ENCODE peak calls at places on chromosomes 6 and 20, in eight cellular contexts. One of them, this sample, is unnamed.

GRCh38 chr6:113907107-113907506 is 50.0 kb downstream of the MARCKS start:
- DNase-seq in substantia nigra: no peak
- DNase-seq in upper lobe of left lung: no peak
- DNase-seq in CD8-positive, alpha-beta T cell: no peak
- DNase-seq in activated CD4-positive, alpha-beta T cell treated with anti-CD3 and anti-CD28 coated beads, Interleukin-2, amount 50 U/mL, for 48 hours: no peak
- DNase-seq in left colon: no peak
- DNase-seq in midbrain: no peak
- DNase-seq in NCI-H1694 treated with DMSO at 0.1 percent for 48 hours: no peak
- DNase-seq in this sample: no peak

GRCh38 chr6:44229376-44230033 is 6.1 kb downstream of the SLC29A1 start:
- DNase-seq in substantia nigra: no peak
- DNase-seq in upper lobe of left lung: peak
- DNase-seq in CD8-positive, alpha-beta T cell: no peak
- DNase-seq in activated CD4-positive, alpha-beta T cell treated with anti-CD3 and anti-CD28 coated beads, Interleukin-2, amount 50 U/mL, for 48 hours: no peak
- DNase-seq in left colon: no peak
- DNase-seq in midbrain: no peak
- DNase-seq in NCI-H1694 treated with DMSO at 0.1 percent for 48 hours: no peak
- DNase-seq in this sample: no peak

GRCh38 chr6:119027465-119027864 is 51.0 kb downstream of the FAM184A start:
- DNase-seq in substantia nigra: no peak
- DNase-seq in upper lobe of left lung: no peak
- DNase-seq in CD8-positive, alpha-beta T cell: no peak
- DNase-seq in activated CD4-positive, alpha-beta T cell treated with anti-CD3 and anti-CD28 coated beads, Interleukin-2, amount 50 U/mL, for 48 hours: no peak
- DNase-seq in left colon: no peak
- DNase-seq in midbrain: no peak
- DNase-seq in NCI-H1694 treated with DMSO at 0.1 percent for 48 hours: no peak
- DNase-seq in this sample: no peak

GRCh38 chr20:48668451-48668946 is 159.3 kb downstream of the PREX1 start:
- DNase-seq in substantia nigra: peak
- DNase-seq in upper lobe of left lung: peak
- DNase-seq in CD8-positive, alpha-beta T cell: no peak
- DNase-seq in activated CD4-positive, alpha-beta T cell treated with anti-CD3 and anti-CD28 coated beads, Interleukin-2, amount 50 U/mL, for 48 hours: no peak
- DNase-seq in left colon: no peak
- DNase-seq in midbrain: peak
- DNase-seq in NCI-H1694 treated with DMSO at 0.1 percent for 48 hours: no peak
- DNase-seq in this sample: no peak

GRCh38 chr6:139625998-139626975 is 251.8 kb upstream of the CITED2 start:
- DNase-seq in substantia nigra: no peak
- DNase-seq in upper lobe of left lung: no peak
- DNase-seq in CD8-positive, alpha-beta T cell: no peak
- DNase-seq in activated CD4-positive, alpha-beta T cell treated with anti-CD3 and anti-CD28 coated beads, Interleukin-2, amount 50 U/mL, for 48 hours: no peak
- DNase-seq in left colon: no peak
- DNase-seq in midbrain: no peak
- DNase-seq in NCI-H1694 treated with DMSO at 0.1 percent for 48 hours: peak
- DNase-seq in this sample: peak

GRCh38 chr6:161439093-161439492 is 165.2 kb upstream of the AGPAT4 start:
- DNase-seq in substantia nigra: peak
- DNase-seq in upper lobe of left lung: no peak
- DNase-seq in CD8-positive, alpha-beta T cell: no peak
- DNase-seq in activated CD4-positive, alpha-beta T cell treated with anti-CD3 and anti-CD28 coated beads, Interleukin-2, amount 50 U/mL, for 48 hours: no peak
- DNase-seq in left colon: no peak
- DNase-seq in midbrain: peak
- DNase-seq in NCI-H1694 treated with DMSO at 0.1 percent for 48 hours: no peak
- DNase-seq in this sample: peak

GRCh38 chr6:57173056-57173885 is 1.1 kb downstream of the BAG2 start:
- DNase-seq in substantia nigra: no peak
- DNase-seq in upper lobe of left lung: no peak
- DNase-seq in CD8-positive, alpha-beta T cell: peak
- DNase-seq in activated CD4-positive, alpha-beta T cell treated with anti-CD3 and anti-CD28 coated beads, Interleukin-2, amount 50 U/mL, for 48 hours: peak
- DNase-seq in left colon: peak
- DNase-seq in midbrain: no peak
- DNase-seq in NCI-H1694 treated with DMSO at 0.1 percent for 48 hours: no peak
- DNase-seq in this sample: peak

GRCh38 chr6:119129968-119130484 is 51.6 kb upstream of the FAM184A start:
- DNase-seq in substantia nigra: no peak
- DNase-seq in upper lobe of left lung: no peak
- DNase-seq in CD8-positive, alpha-beta T cell: no peak
- DNase-seq in activated CD4-positive, alpha-beta T cell treated with anti-CD3 and anti-CD28 coated beads, Interleukin-2, amount 50 U/mL, for 48 hours: no peak
- DNase-seq in left colon: no peak
- DNase-seq in midbrain: no peak
- DNase-seq in NCI-H1694 treated with DMSO at 0.1 percent for 48 hours: no peak
- DNase-seq in this sample: peak

GRCh38 chr6:159760602-159761057 is 1.2 kb upstream of the ACAT2 start:
- DNase-seq in substantia nigra: no peak
- DNase-seq in upper lobe of left lung: no peak
- DNase-seq in CD8-positive, alpha-beta T cell: no peak
- DNase-seq in activated CD4-positive, alpha-beta T cell treated with anti-CD3 and anti-CD28 coated beads, Interleukin-2, amount 50 U/mL, for 48 hours: no peak
- DNase-seq in left colon: no peak
- DNase-seq in midbrain: no peak
- DNase-seq in NCI-H1694 treated with DMSO at 0.1 percent for 48 hours: no peak
- DNase-seq in this sample: no peak

GRCh38 chr6:140921366-140922226 is 1211.1 kb upstream of the GJE1 start:
- DNase-seq in substantia nigra: no peak
- DNase-seq in upper lobe of left lung: no peak
- DNase-seq in CD8-positive, alpha-beta T cell: no peak
- DNase-seq in activated CD4-positive, alpha-beta T cell treated with anti-CD3 and anti-CD28 coated beads, Interleukin-2, amount 50 U/mL, for 48 hours: no peak
- DNase-seq in left colon: no peak
- DNase-seq in midbrain: peak
- DNase-seq in NCI-H1694 treated with DMSO at 0.1 percent for 48 hours: peak
- DNase-seq in this sample: peak

GRCh38 chr20:38304845-38305447 is 990 bp downstream of the BPI start:
- DNase-seq in substantia nigra: no peak
- DNase-seq in upper lobe of left lung: no peak
- DNase-seq in CD8-positive, alpha-beta T cell: no peak
- DNase-seq in activated CD4-positive, alpha-beta T cell treated with anti-CD3 and anti-CD28 coated beads, Interleukin-2, amount 50 U/mL, for 48 hours: peak
- DNase-seq in left colon: peak
- DNase-seq in midbrain: peak
- DNase-seq in NCI-H1694 treated with DMSO at 0.1 percent for 48 hours: no peak
- DNase-seq in this sample: peak

GRCh38 chr20:63544958-63545516 is 2.5 kb downstream of the SRMS start:
- DNase-seq in substantia nigra: no peak
- DNase-seq in upper lobe of left lung: peak
- DNase-seq in CD8-positive, alpha-beta T cell: no peak
- DNase-seq in activated CD4-positive, alpha-beta T cell treated with anti-CD3 and anti-CD28 coated beads, Interleukin-2, amount 50 U/mL, for 48 hours: no peak
- DNase-seq in left colon: peak
- DNase-seq in midbrain: no peak
- DNase-seq in NCI-H1694 treated with DMSO at 0.1 percent for 48 hours: no peak
- DNase-seq in this sample: no peak

GRCh38 chr20:47315339-47315662 is 41.2 kb downstream of the ZMYND8 start:
- DNase-seq in substantia nigra: no peak
- DNase-seq in upper lobe of left lung: no peak
- DNase-seq in CD8-positive, alpha-beta T cell: no peak
- DNase-seq in activated CD4-positive, alpha-beta T cell treated with anti-CD3 and anti-CD28 coated beads, Interleukin-2, amount 50 U/mL, for 48 hours: no peak
- DNase-seq in left colon: no peak
- DNase-seq in midbrain: no peak
- DNase-seq in NCI-H1694 treated with DMSO at 0.1 percent for 48 hours: no peak
- DNase-seq in this sample: no peak

GRCh38 chr20:13817342-13817741 is 32.5 kb downstream of the NDUFAF5 start:
- DNase-seq in substantia nigra: no peak
- DNase-seq in upper lobe of left lung: no peak
- DNase-seq in CD8-positive, alpha-beta T cell: no peak
- DNase-seq in activated CD4-positive, alpha-beta T cell treated with anti-CD3 and anti-CD28 coated beads, Interleukin-2, amount 50 U/mL, for 48 hours: no peak
- DNase-seq in left colon: no peak
- DNase-seq in midbrain: no peak
- DNase-seq in NCI-H1694 treated with DMSO at 0.1 percent for 48 hours: no peak
- DNase-seq in this sample: no peak